ENCODE peak calls at places on chromosomes 6 and 20, in nine cellular contexts. D is cardiac muscle cell; L is CD8-positive, alpha-beta T cell; M is thyroid gland; B is OCI-LY7; R is H1; E is endodermal cell; Z is left ventricle myocardium inferior; S is upper lobe of left lung. X is an unnamed sample.

GRCh38 chr6:148874698-148875293 is 128.0 kb downstream of the UST start:
- DNase-seq in D (peak; percentile 64), L (no peak), M (no peak), B (no peak), R (no peak), E (peak; percentile 58), Z (peak; percentile 25), S (no peak), X (no peak)

GRCh38 chr6:14276667-14277404 is 159.3 kb downstream of the CD83 start:
- DNase-seq in D (no peak), L (no peak), M (no peak), B (peak; percentile 89), R (no peak), E (peak; percentile 44), Z (no peak), S (no peak), X (no peak)

GRCh38 chr6:7953753-7954152 is 43.2 kb upstream of the TXNDC5 start:
- DNase-seq in D (no peak), L (no peak), M (no peak), B (no peak), R (no peak), E (no peak), Z (no peak), S (no peak), X (no peak)

GRCh38 chr6:24646771-24647170 is 780 bp upstream of the KIAA0319 start:
- DNase-seq in D (peak; percentile 18), L (no peak), M (no peak), B (no peak), R (no peak), E (no peak), Z (no peak), S (no peak), X (no peak)

GRCh38 chr6:7542878-7543394 is 1.5 kb downstream of the DSP start:
- DNase-seq in D (peak; percentile 26), L (no peak), M (peak; percentile 92), B (no peak), R (peak; percentile 67), E (peak; percentile 93), Z (peak; percentile 66), S (peak; percentile 78), X (no peak)

GRCh38 chr6:43492673-43493072 is 15.3 kb downstream of the TJAP1 start:
- DNase-seq in D (peak; percentile 40), L (no peak), M (no peak), B (no peak), R (no peak), E (no peak), Z (no peak), S (no peak), X (no peak)

GRCh38 chr6:2862712-2863174 is 21.1 kb upstream of the SERPINB1 start:
- DNase-seq in D (no peak), L (no peak), M (no peak), B (peak; percentile 95), R (no peak), E (peak; percentile 29), Z (no peak), S (no peak), X (no peak)

GRCh38 chr6:8432614-8433013 is 2.7 kb downstream of the SLC35B3 start:
- DNase-seq in D (no peak), L (no peak), M (no peak), B (no peak), R (no peak), E (no peak), Z (no peak), S (no peak), X (no peak)

GRCh38 chr6:75759207-75759606 is 10.2 kb downstream of the MYO6 start:
- DNase-seq in D (no peak), L (no peak), M (peak; percentile 57), B (no peak), R (no peak), E (peak; percentile 59), Z (no peak), S (no peak), X (no peak)

GRCh38 chr6:54737247-54737646 is 109.3 kb upstream of the FAM83B start:
- DNase-seq in D (no peak), L (no peak), M (peak; percentile 4), B (peak; percentile 18), R (peak; percentile 72), E (peak; percentile 81), Z (no peak), S (no peak), X (peak; percentile 9)

GRCh38 chr6:123564363-123564762 is 72.4 kb downstream of the TRDN start:
- DNase-seq in D (no peak), L (no peak), M (no peak), B (no peak), R (no peak), E (no peak), Z (no peak), S (no peak), X (no peak)

GRCh38 chr20:6053776-6054688 is at the start of gene LRRN4:
- DNase-seq in D (peak; percentile 36), L (no peak), M (peak; percentile 84), B (no peak), R (peak; percentile 57), E (peak; percentile 88), Z (no peak), S (peak; percentile 58), X (no peak)

GRCh38 chr6:37210313-37210898 is 40.5 kb downstream of the PIM1 start:
- DNase-seq in D (peak; percentile 90), L (peak; percentile 84), M (peak; percentile 77), B (peak; percentile 80), R (peak; percentile 93), E (peak; percentile 93), Z (no peak), S (peak; percentile 64), X (peak; percentile 78)

GRCh38 chr20:5061209-5061608 is 58.5 kb downstream of the PCNA start:
- DNase-seq in D (no peak), L (no peak), M (no peak), B (no peak), R (no peak), E (peak; percentile 82), Z (no peak), S (no peak), X (no peak)

GRCh38 chr6:141418076-141418475 is 714.6 kb upstream of the GJE1 start:
- DNase-seq in D (no peak), L (no peak), M (no peak), B (no peak), R (no peak), E (no peak), Z (no peak), S (no peak), X (no peak)

DNA sequence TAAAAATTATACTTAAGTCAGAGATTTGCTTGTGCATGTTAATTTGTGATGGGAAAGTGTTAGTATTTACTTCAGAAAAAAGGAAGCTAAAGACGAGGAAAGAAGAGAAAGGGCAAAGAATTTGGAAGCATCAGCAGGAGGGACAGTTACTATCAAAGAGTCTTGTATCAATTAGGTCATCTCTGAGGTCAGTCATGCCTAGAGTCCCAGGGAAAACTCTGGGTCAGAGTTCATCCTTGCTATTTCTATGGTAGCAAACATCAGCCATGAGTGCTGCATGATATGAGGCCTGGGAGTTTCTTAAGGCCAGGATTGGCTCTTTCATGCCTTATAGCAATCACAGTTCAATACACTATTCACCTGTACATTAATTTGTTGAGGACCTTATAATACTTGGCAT is 292.9 kb downstream of the FARS2 start:
- DNase-seq in D (no peak), L (no peak), M (no peak), B (no peak), R (no peak), E (no peak), Z (no peak), S (no peak), X (no peak)
- H3K4me1 ChIP-seq in D (no peaks in the 10 kb centered on the region), L (no peaks in the 10 kb centered on the region), M (no peaks in the 10 kb centered on the region), B (no peaks in the 10 kb centered on the region), R (peaks cover 4% of the 10 kb centered on the region), E (no peaks in the 10 kb centered on the region), Z (no peaks in the 10 kb centered on the region), S (no peaks in the 10 kb centered on the region), X (no peaks in the 10 kb centered on the region)

DNA sequence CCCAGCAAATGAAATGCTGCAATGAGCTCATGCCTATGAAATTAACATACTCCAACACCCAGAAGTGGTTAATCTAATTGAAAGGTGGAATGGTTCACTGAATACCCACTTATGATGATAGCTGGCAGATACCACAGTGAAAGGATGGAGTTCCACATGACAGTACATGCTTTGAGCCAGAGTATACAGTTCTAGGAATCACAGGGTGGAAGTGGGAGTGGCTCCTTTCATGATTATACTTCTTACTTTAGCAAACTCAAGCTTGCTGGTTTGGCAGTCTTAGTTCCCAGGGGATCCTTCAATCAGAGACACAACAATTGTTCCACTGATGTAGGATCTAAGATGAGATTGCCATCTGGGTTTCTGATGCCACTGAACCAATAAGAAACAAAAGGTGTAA is 21.5 kb downstream of the CD164 start:
- DNase-seq in D (no peak), L (no peak), M (no peak), B (no peak), R (no peak), E (no peak), Z (no peak), S (no peak), X (no peak)
- H3K9me3 ChIP-seq in D (no peaks in the 10 kb centered on the region), L (no peaks in the 10 kb centered on the region), M (no peaks in the 10 kb centered on the region), B (no peaks in the 10 kb centered on the region), R (peaks cover 16% of the 10 kb centered on the region), E (peaks cover 25% of the 10 kb centered on the region), Z (peaks cover 21% of the 10 kb centered on the region), S (peaks cover 3% of the 10 kb centered on the region), X (no peaks in the 10 kb centered on the region)

DNA sequence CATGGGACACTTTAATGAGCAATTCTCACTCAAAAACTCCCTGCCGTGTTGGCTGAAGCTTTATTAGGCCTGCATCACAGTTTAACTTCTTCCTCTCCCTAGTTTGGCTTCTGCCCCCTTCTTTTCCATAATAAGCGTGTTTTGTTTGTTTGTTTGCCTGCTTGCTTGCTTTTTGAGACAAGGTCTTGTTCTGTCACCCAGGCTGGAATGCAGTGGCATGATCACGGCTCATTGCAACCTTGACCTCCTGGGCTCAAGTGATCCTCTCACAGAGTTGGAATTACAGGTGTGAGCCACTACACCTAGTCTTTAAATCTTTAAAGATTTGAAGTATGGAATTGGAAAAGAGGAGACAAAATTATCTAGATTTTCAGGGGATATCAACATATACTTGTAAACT is 25.4 kb upstream of the DNAAF9 start:
- DNase-seq in D (no peak), L (no peak), M (no peak), B (no peak), R (no peak), E (no peak), Z (no peak), S (no peak), X (no peak)
- H3K4me1 ChIP-seq in D (no peaks in the 10 kb centered on the region), L (no peaks in the 10 kb centered on the region), M (no peaks in the 10 kb centered on the region), B (no peaks in the 10 kb centered on the region), R (peaks cover 3% of the 10 kb centered on the region), E (no peaks in the 10 kb centered on the region), Z (no peaks in the 10 kb centered on the region), S (no peaks in the 10 kb centered on the region), X (no peaks in the 10 kb centered on the region)

GRCh38 chr20:29689411-29690225 is 1567.8 kb upstream of the DEFB115 start:
- DNase-seq in D (peak; percentile 65), L (no peak), M (no peak), B (no peak), R (no peak), E (no peak), Z (peak; percentile 28), S (no peak), X (no peak)

GRCh38 chr20:29687438-29687837 is 1570.0 kb upstream of the DEFB115 start:
- DNase-seq in D (no peak), L (no peak), M (no peak), B (no peak), R (no peak), E (no peak), Z (no peak), S (no peak), X (no peak)

DNA sequence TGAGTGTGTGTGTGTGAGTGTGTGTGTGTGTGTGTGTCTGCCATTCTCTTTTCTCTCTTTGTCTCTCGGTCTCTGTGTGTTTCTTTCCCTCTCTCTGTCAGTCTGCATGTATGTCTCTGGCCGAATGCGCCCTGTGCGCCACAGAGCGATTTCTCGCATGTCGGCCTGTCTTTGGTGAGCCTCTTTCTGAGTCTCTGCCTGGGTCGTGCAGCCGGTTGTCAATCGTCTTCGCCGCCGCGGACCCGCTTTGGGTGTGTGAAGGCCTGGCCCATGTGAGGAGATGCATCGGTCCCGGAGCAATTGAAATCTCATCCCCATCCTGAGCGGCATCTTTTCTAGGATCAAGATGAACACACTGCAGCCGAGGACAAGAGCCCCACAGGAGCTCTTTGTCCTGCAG is 1567.2 kb upstream of the DEFB115 start:
- DNase-seq in D (no peak), L (no peak), M (no peak), B (no peak), R (no peak), E (no peak), Z (no peak), S (no peak), X (no peak)
- H3K9me3 ChIP-seq in D (peaks cover 3% of the 10 kb centered on the region), L (no peaks in the 10 kb centered on the region), M (no peaks in the 10 kb centered on the region), B (no peaks in the 10 kb centered on the region), R (peaks cover 26% of the 10 kb centered on the region), E (peaks cover 44% of the 10 kb centered on the region), Z (no peaks in the 10 kb centered on the region), S (no peaks in the 10 kb centered on the region), X (peaks cover 10% of the 10 kb centered on the region)

X was measured in iPS DF 6.9.